ENCODE peak calls at places on chromosome 9, in five cellular contexts. T is heart right ventricle; D is omental fat pad; V is SK-N-DZ; A is activated effector memory CD4-positive, alpha-beta T cell treated with anti-CD3 and anti-CD28 coated beads, Interleukin-2, amount 50 U/mL, for 16 hours. Q is an unnamed sample.

GRCh38 chr9:14283276-14283675 is 30.7 kb downstream of the NFIB start:
- DNase-seq in T (no peak), A (no peak), V (no peak), D (no peak), Q (no peak)

GRCh38 chr9:116891438-116891837 is 204.3 kb downstream of the TRIM32 start:
- DNase-seq in T (no peak), D (no peak), A (no peak), V (no peak), Q (no peak)

GRCh38 chr9:34630402-34631154 is 1.7 kb upstream of the ARID3C start:
- DNase-seq in A (no peak), D (no peak), T (no peak), V (no peak), Q (no peak)

GRCh38 chr9:112647596-112647995 is 70.3 kb downstream of the INIP start:
- DNase-seq in T (no peak), A (no peak), D (no peak), V (no peak), Q (no peak)

GRCh38 chr9:107703651-107704050 is 214.1 kb upstream of the KLF4 start:
- DNase-seq in T (no peak), V (no peak), A (no peak), D (no peak), Q (no peak)

GRCh38 chr9:130905125-130905901 is 8.7 kb upstream of the QRFP start:
- DNase-seq in T (no peak), V (no peak), D (no peak), A (no peak), Q (no peak)

GRCh38 chr9:12775963-12776774 is 1.3 kb downstream of the LURAP1L start:
- DNase-seq in V (peak), D (peak), T (peak), A (no peak), Q (peak)

GRCh38 chr9:127049581-127049980 is 72.9 kb downstream of the ANGPTL2 start:
- DNase-seq in T (no peak), V (no peak), D (no peak), A (no peak), Q (no peak)

GRCh38 chr9:73683862-73684591 is 532.4 kb downstream of the ANXA1 start:
- DNase-seq in T (no peak), D (no peak), A (no peak), V (peak), Q (no peak)

GRCh38 chr9:1869843-1870242 is 145.3 kb upstream of the SMARCA2 start:
- DNase-seq in T (no peak), V (no peak), A (peak), D (no peak), Q (no peak)

GRCh38 chr9:131854906-131855504 is 115.1 kb upstream of the RAPGEF1 start:
- DNase-seq in A (no peak), T (no peak), V (peak), D (no peak), Q (no peak)

GRCh38 chr9:107216331-107216730 is 66.7 kb upstream of the RAD23B start:
- DNase-seq in V (no peak), T (no peak), A (no peak), D (no peak), Q (no peak)

GRCh38 chr9:8156336-8156735 is 356.8 kb upstream of the DMAC1 start:
- DNase-seq in T (no peak), D (no peak), A (no peak), V (no peak), Q (no peak)

GRCh38 chr9:81361311-81361710 is 328.0 kb downstream of the TLE1 start:
- DNase-seq in V (no peak), D (no peak), T (no peak), A (no peak), Q (no peak)